ENCODE peak calls at places on chromosome 16, in ten cellular contexts. One of them, this sample, is unnamed.

GRCh38 chr16:54136276-54136625 is 150.3 kb downstream of the IRX3 start:
- DNase-seq in ovary: no peak
- DNase-seq in endothelial cell: no peak
- DNase-seq in lower leg skin: no peak
- DNase-seq in PC-9: no peak
- DNase-seq in Caco-2: no peak
- DNase-seq in fibroblast of the aortic adventitia: peak; percentile 55
- DNase-seq in HL-60: no peak
- DNase-seq in transverse colon: no peak
- DNase-seq in endodermal cell: no peak
- DNase-seq in this sample: no peak

GRCh38 chr16:46747777-46748651 is at the start of gene MYLK3:
- DNase-seq in ovary: no peak
- DNase-seq in endothelial cell: no peak
- DNase-seq in lower leg skin: peak; percentile 76
- DNase-seq in PC-9: no peak
- DNase-seq in Caco-2: peak; percentile 86
- DNase-seq in fibroblast of the aortic adventitia: no peak
- DNase-seq in HL-60: no peak
- DNase-seq in transverse colon: no peak
- DNase-seq in endodermal cell: peak; percentile 91
- DNase-seq in this sample: no peak

GRCh38 chr16:80844368-80844767 is 40.0 kb upstream of the CDYL2 start:
- DNase-seq in ovary: no peak
- DNase-seq in endothelial cell: no peak
- DNase-seq in lower leg skin: no peak
- DNase-seq in PC-9: no peak
- DNase-seq in Caco-2: no peak
- DNase-seq in fibroblast of the aortic adventitia: no peak
- DNase-seq in HL-60: no peak
- DNase-seq in transverse colon: no peak
- DNase-seq in endodermal cell: no peak
- DNase-seq in this sample: no peak

GRCh38 chr16:59201160-59201559 is 467.0 kb upstream of the GOT2 start:
- DNase-seq in ovary: no peak
- DNase-seq in endothelial cell: no peak
- DNase-seq in lower leg skin: no peak
- DNase-seq in PC-9: no peak
- DNase-seq in Caco-2: no peak
- DNase-seq in fibroblast of the aortic adventitia: no peak
- DNase-seq in HL-60: no peak
- DNase-seq in transverse colon: no peak
- DNase-seq in endodermal cell: no peak
- DNase-seq in this sample: no peak

GRCh38 chr16:88382491-88383400 is at the start of gene ZNF469:
- DNase-seq in ovary: peak; percentile 27
- DNase-seq in endothelial cell: peak; percentile 43
- DNase-seq in lower leg skin: no peak
- DNase-seq in PC-9: peak; percentile 67
- DNase-seq in Caco-2: no peak
- DNase-seq in fibroblast of the aortic adventitia: peak; percentile 40
- DNase-seq in HL-60: no peak
- DNase-seq in transverse colon: no peak
- DNase-seq in endodermal cell: peak; percentile 78
- DNase-seq in this sample: no peak

GRCh38 chr16:66927012-66927436 is 1.7 kb upstream of the RRAD start:
- DNase-seq in ovary: no peak
- DNase-seq in endothelial cell: no peak
- DNase-seq in lower leg skin: no peak
- DNase-seq in PC-9: peak; percentile 91
- DNase-seq in Caco-2: no peak
- DNase-seq in fibroblast of the aortic adventitia: peak; percentile 81
- DNase-seq in HL-60: no peak
- DNase-seq in transverse colon: no peak
- DNase-seq in endodermal cell: peak; percentile 68
- DNase-seq in this sample: no peak

GRCh38 chr16:81778861-81779539 is at the start of gene PLCG2:
- DNase-seq in ovary: no peak
- DNase-seq in endothelial cell: peak; percentile 76
- DNase-seq in lower leg skin: peak; percentile 92
- DNase-seq in PC-9: peak; percentile 84
- DNase-seq in Caco-2: peak; percentile 80
- DNase-seq in fibroblast of the aortic adventitia: no peak
- DNase-seq in HL-60: no peak
- DNase-seq in transverse colon: peak; percentile 87
- DNase-seq in endodermal cell: peak; percentile 91
- DNase-seq in this sample: peak; percentile 56

GRCh38 chr16:3907586-3907985 is 27.1 kb upstream of the CREBBP start:
- DNase-seq in ovary: no peak
- DNase-seq in endothelial cell: no peak
- DNase-seq in lower leg skin: peak; percentile 39
- DNase-seq in PC-9: no peak
- DNase-seq in Caco-2: no peak
- DNase-seq in fibroblast of the aortic adventitia: no peak
- DNase-seq in HL-60: no peak
- DNase-seq in transverse colon: no peak
- DNase-seq in endodermal cell: peak; percentile 70
- DNase-seq in this sample: no peak

GRCh38 chr16:72715267-72715666 is 332.7 kb downstream of the ZFHX3 start:
- DNase-seq in ovary: no peak
- DNase-seq in endothelial cell: no peak
- DNase-seq in lower leg skin: no peak
- DNase-seq in PC-9: no peak
- DNase-seq in Caco-2: no peak
- DNase-seq in fibroblast of the aortic adventitia: peak; percentile 53
- DNase-seq in HL-60: no peak
- DNase-seq in transverse colon: no peak
- DNase-seq in endodermal cell: no peak
- DNase-seq in this sample: no peak

GRCh38 chr16:74448990-74449389 is 27.7 kb upstream of the CLEC18B start:
- DNase-seq in ovary: peak; percentile 77
- DNase-seq in endothelial cell: no peak
- DNase-seq in lower leg skin: no peak
- DNase-seq in PC-9: peak; percentile 63
- DNase-seq in Caco-2: no peak
- DNase-seq in fibroblast of the aortic adventitia: peak; percentile 99
- DNase-seq in HL-60: peak; percentile 34
- DNase-seq in transverse colon: peak; percentile 56
- DNase-seq in endodermal cell: no peak
- DNase-seq in this sample: no peak

GRCh38 chr16:88681709-88682451 is 4.4 kb downstream of the SNAI3 start:
- DNase-seq in ovary: no peak
- DNase-seq in endothelial cell: no peak
- DNase-seq in lower leg skin: peak; percentile 90
- DNase-seq in PC-9: no peak
- DNase-seq in Caco-2: no peak
- DNase-seq in fibroblast of the aortic adventitia: no peak
- DNase-seq in HL-60: peak; percentile 79
- DNase-seq in transverse colon: peak; percentile 82
- DNase-seq in endodermal cell: no peak
- DNase-seq in this sample: no peak

GRCh38 chr16:87551487-87551886 is 50.8 kb upstream of the JPH3 start:
- DNase-seq in ovary: no peak
- DNase-seq in endothelial cell: no peak
- DNase-seq in lower leg skin: no peak
- DNase-seq in PC-9: no peak
- DNase-seq in Caco-2: no peak
- DNase-seq in fibroblast of the aortic adventitia: no peak
- DNase-seq in HL-60: no peak
- DNase-seq in transverse colon: no peak
- DNase-seq in endodermal cell: no peak
- DNase-seq in this sample: no peak

GRCh38 chr16:4777339-4778049 is 10.5 kb upstream of the ZNF500 start:
- DNase-seq in ovary: no peak
- DNase-seq in endothelial cell: no peak
- DNase-seq in lower leg skin: no peak
- DNase-seq in PC-9: no peak
- DNase-seq in Caco-2: no peak
- DNase-seq in fibroblast of the aortic adventitia: no peak
- DNase-seq in HL-60: no peak
- DNase-seq in transverse colon: no peak
- DNase-seq in endodermal cell: no peak
- DNase-seq in this sample: no peak

GRCh38 chr16:46887524-46887854 is 3.3 kb downstream of the GPT2 start:
- DNase-seq in ovary: no peak
- DNase-seq in endothelial cell: no peak
- DNase-seq in lower leg skin: no peak
- DNase-seq in PC-9: no peak
- DNase-seq in Caco-2: no peak
- DNase-seq in fibroblast of the aortic adventitia: no peak
- DNase-seq in HL-60: no peak
- DNase-seq in transverse colon: no peak
- DNase-seq in endodermal cell: no peak
- DNase-seq in this sample: no peak

DNA sequence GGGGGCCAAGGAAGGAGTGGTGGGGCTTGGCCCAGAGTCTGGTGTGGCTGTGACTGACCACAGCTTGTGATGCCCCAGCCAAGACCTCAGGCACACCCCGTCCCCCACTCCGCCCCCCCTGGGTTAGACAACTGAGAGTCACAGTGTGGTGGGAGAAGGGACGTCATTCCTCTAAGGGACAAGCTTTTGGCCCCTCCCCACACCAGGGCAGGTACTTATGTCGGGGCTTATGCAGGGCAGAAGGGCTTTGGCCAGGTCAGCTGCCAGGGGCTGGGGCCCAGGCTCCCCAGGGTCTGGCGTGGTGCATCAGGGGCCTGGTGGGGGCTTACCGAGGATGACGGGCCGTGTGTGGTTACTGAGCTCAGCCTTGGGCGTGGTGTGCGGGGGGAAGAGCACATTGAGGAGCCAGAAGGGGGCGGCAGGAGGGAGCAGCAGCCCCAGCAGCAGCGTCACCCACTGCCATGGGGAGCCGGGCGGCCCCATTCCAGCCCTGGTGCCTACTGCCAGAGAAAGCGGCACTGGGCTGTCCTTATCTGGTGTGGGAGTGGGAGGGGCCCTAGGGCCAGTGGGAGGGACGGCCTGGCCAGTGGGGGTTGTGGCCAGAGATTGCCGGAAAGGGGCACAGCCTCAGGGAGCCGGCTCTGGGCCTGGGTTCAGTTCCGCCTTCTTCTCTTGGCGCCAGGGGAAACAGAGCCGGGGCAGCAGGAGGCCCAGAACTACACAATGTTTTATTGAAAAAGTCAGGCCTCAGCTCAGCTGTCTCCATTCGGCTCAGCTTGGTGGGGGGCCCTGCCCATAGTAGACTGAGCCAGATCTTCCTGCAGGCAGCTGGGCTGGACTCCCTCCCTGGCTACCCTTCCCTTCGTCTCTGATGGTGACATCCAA is at the start of gene LCAT:
- DNase-seq in ovary: peak; percentile 69
- DNase-seq in endothelial cell: no peak
- DNase-seq in lower leg skin: no peak
- DNase-seq in PC-9: no peak
- DNase-seq in Caco-2: no peak
- DNase-seq in fibroblast of the aortic adventitia: peak; percentile 66
- DNase-seq in HL-60: no peak
- DNase-seq in transverse colon: peak; percentile 43
- DNase-seq in endodermal cell: no peak
- DNase-seq in this sample: no peak
- TF ChIP-seq CTCF in ovary: no peak
- TF ChIP-seq CTCF in endothelial cell: no peak
- TF ChIP-seq CTCF in lower leg skin: no peak
- TF ChIP-seq CTCF in PC-9: no peak
- TF ChIP-seq CTCF in Caco-2: no peak
- TF ChIP-seq CTCF in fibroblast of the aortic adventitia: no peak
- TF ChIP-seq CTCF in HL-60: no peak
- TF ChIP-seq CTCF in transverse colon: no peak
- TF ChIP-seq CTCF in endodermal cell: peak; percentile 41
- TF ChIP-seq CTCF in this sample: no peak

DNA sequence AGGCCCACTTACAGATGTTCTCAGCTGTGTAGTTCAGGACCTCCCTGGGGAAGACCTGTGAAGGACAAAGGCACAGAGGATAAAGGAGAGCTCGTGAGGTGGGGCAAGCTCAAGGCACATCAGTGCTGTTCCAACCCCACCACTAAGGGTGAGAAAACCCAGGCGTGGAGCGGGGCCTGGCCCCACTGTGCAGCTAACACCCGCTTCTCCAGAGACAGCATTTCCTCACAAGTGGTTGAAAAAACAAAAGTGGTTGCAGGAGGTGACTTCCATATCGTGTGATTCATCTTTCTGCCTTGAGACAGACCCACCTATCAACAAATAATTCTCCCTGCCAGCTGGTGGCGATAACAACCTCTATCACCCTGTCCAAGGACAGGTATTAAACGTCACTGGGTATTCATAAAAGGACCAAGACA is 30.0 kb downstream of the SNN start:
- DNase-seq in ovary: no peak
- DNase-seq in endothelial cell: no peak
- DNase-seq in lower leg skin: peak; percentile 56
- DNase-seq in PC-9: no peak
- DNase-seq in Caco-2: no peak
- DNase-seq in fibroblast of the aortic adventitia: no peak
- DNase-seq in HL-60: no peak
- DNase-seq in transverse colon: no peak
- DNase-seq in endodermal cell: no peak
- DNase-seq in this sample: no peak
- TF ChIP-seq CTCF in ovary: no peak
- TF ChIP-seq CTCF in endothelial cell: no peak
- TF ChIP-seq CTCF in lower leg skin: no peak
- TF ChIP-seq CTCF in PC-9: no peak
- TF ChIP-seq CTCF in Caco-2: no peak
- TF ChIP-seq CTCF in fibroblast of the aortic adventitia: no peak
- TF ChIP-seq CTCF in HL-60: no peak
- TF ChIP-seq CTCF in transverse colon: no peak
- TF ChIP-seq CTCF in endodermal cell: peak; percentile 17
- TF ChIP-seq CTCF in this sample: no peak

GRCh38 chr16:30651124-30652004 is 604 bp downstream of the PRR14 start:
- DNase-seq in ovary: peak; percentile 60
- DNase-seq in endothelial cell: peak; percentile 73
- DNase-seq in lower leg skin: peak; percentile 94
- DNase-seq in PC-9: peak; percentile 82
- DNase-seq in Caco-2: no peak
- DNase-seq in fibroblast of the aortic adventitia: peak; percentile 56
- DNase-seq in HL-60: peak; percentile 56
- DNase-seq in transverse colon: peak; percentile 80
- DNase-seq in endodermal cell: peak; percentile 85
- DNase-seq in this sample: peak; percentile 58
- TF ChIP-seq CTCF in ovary: no peak
- TF ChIP-seq CTCF in endothelial cell: peak; percentile 69
- TF ChIP-seq CTCF in lower leg skin: no peak
- TF ChIP-seq CTCF in PC-9: peak; percentile 72
- TF ChIP-seq CTCF in Caco-2: peak; percentile 48
- TF ChIP-seq CTCF in fibroblast of the aortic adventitia: peak; percentile 55
- TF ChIP-seq CTCF in HL-60: peak; percentile 71
- TF ChIP-seq CTCF in transverse colon: peak; percentile 39
- TF ChIP-seq CTCF in endodermal cell: peak; percentile 89
- TF ChIP-seq CTCF in this sample: peak; percentile 81

DNA sequence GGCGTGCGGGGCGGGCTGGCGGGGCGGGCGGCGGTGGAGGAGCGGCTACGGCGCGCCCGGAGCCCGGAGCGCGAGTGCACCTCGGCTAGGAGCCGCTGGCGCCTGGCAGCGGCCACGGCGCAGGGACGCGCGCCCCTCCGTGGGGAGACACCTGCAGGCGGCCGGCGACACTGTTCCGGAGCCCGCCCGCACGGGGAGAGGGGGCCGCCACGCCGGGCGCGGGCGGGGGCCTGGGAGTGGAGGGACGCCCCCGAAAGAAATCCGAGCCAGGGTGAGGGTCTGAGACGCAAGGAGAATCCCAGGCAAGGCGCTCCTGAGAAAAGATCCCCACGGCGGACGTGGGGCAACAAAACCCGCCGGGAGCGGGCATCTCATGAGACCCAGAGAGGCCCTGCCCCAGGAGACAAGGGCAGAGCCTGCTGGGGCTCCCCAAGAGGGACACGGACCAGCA is at the start of gene GSG1L:
- DNase-seq in ovary: no peak
- DNase-seq in endothelial cell: peak; percentile 27
- DNase-seq in lower leg skin: no peak
- DNase-seq in PC-9: no peak
- DNase-seq in Caco-2: no peak
- DNase-seq in fibroblast of the aortic adventitia: no peak
- DNase-seq in HL-60: no peak
- DNase-seq in transverse colon: no peak
- DNase-seq in endodermal cell: no peak
- DNase-seq in this sample: no peak
- TF ChIP-seq CTCF in ovary: no peak
- TF ChIP-seq CTCF in endothelial cell: no peak
- TF ChIP-seq CTCF in lower leg skin: no peak
- TF ChIP-seq CTCF in PC-9: no peak
- TF ChIP-seq CTCF in Caco-2: no peak
- TF ChIP-seq CTCF in fibroblast of the aortic adventitia: no peak
- TF ChIP-seq CTCF in HL-60: no peak
- TF ChIP-seq CTCF in transverse colon: no peak
- TF ChIP-seq CTCF in endodermal cell: peak; percentile 48
- TF ChIP-seq CTCF in this sample: peak; percentile 47